ENCODE peak calls at places on chromosomes 2 and 18, in six cellular contexts. M, R, L, U, Y and G are unnamed samples. For H3K4me1, the result is how much of the 10 kb centered on the place peaks cover.

GRCh38 chr2:50722828-50723227 is 309.1 kb downstream of the NRXN1 start:
- DNase-seq in R (no peak), U (no peak), M (no peak), Y (no peak), L (no peak), G (no peak)

GRCh38 chr2:61357681-61358080 is 113.2 kb downstream of the USP34 start:
- DNase-seq in R (peak), M (no peak), L (no peak), U (no peak), Y (no peak), G (no peak)

GRCh38 chr18:49565656-49566055 is 3.8 kb downstream of the LIPG start:
- DNase-seq in U (no peak), M (no peak), Y (no peak), L (no peak), R (no peak), G (peak)

GRCh38 chr18:45166341-45167108 is 448.8 kb upstream of the SLC14A2 start:
- DNase-seq in U (peak), L (no peak), M (no peak), Y (no peak), R (peak), G (no peak)

GRCh38 chr18:70250781-70251180 is 38.1 kb upstream of the SOCS6 start:
- DNase-seq in L (no peak), R (no peak), U (no peak), Y (no peak), M (no peak), G (no peak)

GRCh38 chr2:85902496-85902895 is 13.7 kb upstream of the ST3GAL5 start:
- DNase-seq in U (no peak), R (no peak), M (no peak), Y (no peak), L (no peak), G (no peak)

GRCh38 chr2:174053784-174054183 is 88.6 kb upstream of the SP3 start:
- DNase-seq in R (peak), L (no peak), M (no peak), Y (no peak), U (no peak), G (peak)

GRCh38 chr2:217517402-217517801 is 485.4 kb downstream of the TNS1 start:
- DNase-seq in Y (no peak), U (no peak), M (no peak), L (no peak), R (no peak), G (no peak)

GRCh38 chr2:239942871-239943311 is 82.3 kb downstream of the NDUFA10 start:
- DNase-seq in M (no peak), L (no peak), U (no peak), Y (no peak), R (no peak), G (no peak)

GRCh38 chr2:168782271-168782670 is 20.2 kb upstream of the NOSTRIN start:
- DNase-seq in U (no peak), M (no peak), R (no peak), Y (no peak), L (no peak), G (no peak)

GRCh38 chr2:152054593-152054992 is 44.3 kb downstream of the CACNB4 start:
- DNase-seq in M (peak), U (peak), R (no peak), L (no peak), Y (no peak), G (no peak)

GRCh38 chr2:180975585-180975984 is 4.8 kb upstream of the UBE2E3 start:
- DNase-seq in M (no peak), R (no peak), L (no peak), U (no peak), Y (no peak), G (no peak)

GRCh38 chr2:178764097-178764496 is 43.1 kb downstream of the TTN start:
- DNase-seq in Y (no peak), R (no peak), U (peak), M (no peak), L (no peak), G (no peak)

GRCh38 chr2:33021542-33022259 is 74.9 kb downstream of the LTBP1 start:
- DNase-seq in L (no peak), U (no peak), R (peak), M (no peak), Y (no peak), G (no peak)

GRCh38 chr2:172674968-172675303 is 60.7 kb upstream of the RAPGEF4 start:
- DNase-seq in L (no peak), M (no peak), Y (no peak), U (no peak), R (no peak), G (no peak)

GRCh38 chr18:323253-323622 is 55.4 kb upstream of the THOC1 start:
- DNase-seq in U (peak), R (peak), M (no peak), L (no peak), Y (no peak), G (no peak)

GRCh38 chr18:59814872-59815271 is 84.9 kb upstream of the PMAIP1 start:
- DNase-seq in L (no peak), M (no peak), U (peak), R (peak), Y (no peak), G (no peak)

GRCh38 chr2:231181848-231182247 is 16.6 kb upstream of the ARMC9 start:
- DNase-seq in Y (no peak), M (no peak), R (peak), U (peak), L (no peak), G (no peak)

GRCh38 chr2:45910473-45911060 is 259.1 kb downstream of the PRKCE start:
- DNase-seq in U (no peak), L (no peak), R (no peak), M (no peak), Y (no peak), G (no peak)
- H3K4me2 ChIP-seq in U (no peak), L (no peak), R (no peak), M (peak), Y (no peak), G (no peak)

GRCh38 chr2:237431856-237432255 is 17.9 kb upstream of the COL6A3 start:
- DNase-seq in L (no peak), M (no peak), R (no peak), Y (no peak), U (peak), G (no peak)

GRCh38 chr2:237432484-237433092 is 18.6 kb upstream of the COL6A3 start:
- DNase-seq in Y (no peak), U (peak), M (peak), R (peak), L (no peak), G (no peak)

GRCh38 chr2:237435844-237436590 is 22.1 kb upstream of the COL6A3 start:
- DNase-seq in R (peak), U (peak), M (no peak), L (no peak), Y (no peak), G (no peak)

GRCh38 chr2:237434916-237435315 is 21.0 kb upstream of the COL6A3 start:
- DNase-seq in M (no peak), R (no peak), Y (peak), L (no peak), U (peak), G (no peak)

DNA sequence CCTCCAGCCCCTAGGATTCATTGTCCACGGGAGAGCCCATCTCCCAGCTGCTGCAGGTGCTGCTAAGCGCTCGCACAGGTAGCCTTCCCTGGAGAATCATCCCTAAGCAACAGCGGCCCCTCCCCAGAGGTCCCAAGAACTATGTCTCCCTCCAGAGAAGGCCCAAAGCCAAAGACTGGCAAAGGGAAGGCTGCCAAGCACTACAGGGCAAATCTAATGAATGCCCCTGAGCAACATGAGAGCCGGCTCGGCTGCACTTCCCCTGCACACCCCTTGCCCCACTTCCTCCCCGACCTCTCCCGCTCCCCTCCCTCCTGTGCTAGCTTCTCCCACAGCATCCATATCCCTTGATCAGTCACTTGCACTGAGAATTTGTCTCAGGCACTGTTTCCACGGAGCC is 20.0 kb upstream of the COL6A3 start:
- DNase-seq in R (no peak), U (peak), L (no peak), Y (no peak), M (no peak), G (no peak)
- H3K4me1 ChIP-seq in R (under half), U (half or more), L (under half), Y (under half), M (under half), G (under half)

GRCh38 chr18:74589820-74590219 is 7.8 kb upstream of the ZNF407 start:
- DNase-seq in Y (no peak), U (no peak), L (no peak), R (no peak), M (no peak), G (no peak)
- H3K4me2 ChIP-seq in Y (no peak), U (no peak), L (no peak), R (no peak), M (no peak), G (no peak)

DNA sequence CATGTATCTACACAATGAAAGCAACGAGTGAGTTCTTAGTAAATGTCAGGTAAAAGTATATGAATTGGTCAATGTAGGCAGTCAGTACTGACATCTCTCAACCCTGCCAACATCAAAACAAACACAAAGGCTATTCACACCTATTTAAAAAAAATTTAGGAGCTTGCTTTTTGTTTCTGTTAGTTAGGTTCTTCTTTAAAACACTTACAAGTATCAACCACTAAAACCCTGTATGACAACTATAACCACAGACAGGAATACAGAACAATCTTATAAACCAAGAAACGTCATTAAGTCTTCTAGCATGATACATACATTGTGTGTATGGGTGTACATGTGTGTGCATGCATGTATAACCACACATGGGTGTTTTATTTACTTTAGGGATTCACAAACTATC is 131.0 kb downstream of the TCF4 start:
- DNase-seq in U (no peak), M (no peak), R (no peak), L (no peak), Y (no peak), G (no peak)
- H3K4me1 ChIP-seq in U (under half), M (under half), R (under half), L (under half), Y (under half), G (under half)

GRCh38 chr2:95043300-95043786 is 17.8 kb downstream of the MAL start:
- DNase-seq in Y (peak), R (no peak), U (peak), L (no peak), M (no peak), G (no peak)
- H3K4me2 ChIP-seq in Y (no peak), R (peak), U (peak), L (no peak), M (no peak), G (no peak)

GRCh38 chr2:11507517-11507916 is 26.3 kb upstream of the GREB1 start:
- DNase-seq in M (no peak), Y (no peak), R (no peak), L (no peak), U (no peak), G (no peak)
- H3K4me1 ChIP-seq in M (under half), Y (under half), R (under half), L (under half), U (under half), G (under half)